ENCODE peak calls at places on chromosomes 1 and 21, in eight cellular contexts. I is GM23338, N is K562, S is Panc1, M is HepG2, D is A549, W is GM12878, X is HCT116. E is an unnamed sample.

GRCh38 chr1:24744911-24745710 is at the start of gene CLIC4:
- DNase-seq in M (peak), S (peak), X (peak), I (peak), W (peak), D (peak), N (peak), E (peak)

GRCh38 chr1:201088901-201089525 is 23.2 kb downstream of the CACNA1S start:
- DNase-seq in S (no peak), W (no peak), I (no peak), N (no peak), X (no peak), M (no peak), D (no peak), E (no peak)

GRCh38 chr1:232432313-232432712 is 197.6 kb downstream of the SIPA1L2 start:
- DNase-seq in I (no peak), M (no peak), D (no peak), W (no peak), X (no peak), S (no peak), N (no peak), E (no peak)

GRCh38 chr1:211352985-211353515 is 26.4 kb downstream of the TRAF5 start:
- DNase-seq in I (peak), M (peak), W (no peak), D (peak), S (no peak), X (peak), N (peak), E (peak)

GRCh38 chr21:26843912-26844257 is 1.3 kb downstream of the ADAMTS1 start:
- DNase-seq in N (no peak), M (no peak), W (no peak), S (no peak), I (peak), D (peak), X (no peak), E (no peak)

GRCh38 chr1:214317300-214317699 is 36.3 kb downstream of the SMYD2 start:
- DNase-seq in I (peak), N (no peak), X (no peak), M (peak), W (no peak), D (no peak), S (no peak), E (no peak)

GRCh38 chr21:33360281-33360680 is 35.5 kb downstream of the IFNAR1 start:
- DNase-seq in X (no peak), M (no peak), N (no peak), W (no peak), I (no peak), S (no peak), D (no peak), E (no peak)

GRCh38 chr1:9716404-9717192 is 65.1 kb downstream of the PIK3CD start:
- DNase-seq in S (no peak), D (no peak), M (no peak), I (no peak), W (no peak), N (no peak), X (no peak), E (no peak)

GRCh38 chr1:156838972-156839371 is 19.9 kb downstream of the INSRR start:
- DNase-seq in M (no peak), S (peak), W (no peak), N (peak), I (peak), D (no peak), X (no peak), E (no peak)

GRCh38 chr1:19765623-19766022 is 34.1 kb downstream of the TMCO4 start:
- DNase-seq in W (no peak), N (no peak), X (peak), S (no peak), M (no peak), I (no peak), D (peak), E (no peak)

GRCh38 chr1:218460367-218460766 is 115.2 kb downstream of the TGFB2 start:
- DNase-seq in D (peak), N (no peak), S (no peak), I (peak), M (no peak), X (no peak), W (no peak), E (no peak)

GRCh38 chr1:203215573-203215972 is 13.9 kb downstream of the CHIT1 start:
- DNase-seq in I (peak), D (no peak), X (no peak), W (no peak), M (no peak), N (no peak), S (no peak), E (peak)

GRCh38 chr1:36161656-36162531 is 5.9 kb downstream of the MAP7D1 start:
- DNase-seq in I (peak), M (no peak), D (no peak), X (no peak), N (no peak), S (no peak), W (no peak), E (peak)

GRCh38 chr1:56844709-56845108 is 9.9 kb upstream of the C8A start:
- DNase-seq in D (no peak), X (no peak), M (no peak), S (no peak), I (no peak), N (no peak), W (no peak), E (no peak)

GRCh38 chr1:47841356-47841755 is 155.8 kb downstream of the TRABD2B start:
- DNase-seq in M (no peak), I (no peak), W (no peak), D (no peak), X (no peak), S (no peak), N (no peak), E (no peak)

GRCh38 chr21:43622796-43623195 is 36.5 kb downstream of the HSF2BP start:
- DNase-seq in I (no peak), X (no peak), D (no peak), N (no peak), S (no peak), M (no peak), W (no peak), E (no peak)

GRCh38 chr21:26850116-26850643 is 5.0 kb upstream of the ADAMTS1 start:
- DNase-seq in X (peak), N (no peak), D (peak), S (no peak), W (peak), I (peak), M (peak), E (no peak)

GRCh38 chr1:32972814-32973428 is 8.3 kb upstream of the RNF19B start:
- DNase-seq in W (no peak), N (no peak), X (no peak), I (peak), S (no peak), D (no peak), M (no peak), E (no peak)

GRCh38 chr1:35448344-35448801 is 108.8 kb downstream of the KIAA0319L start:
- DNase-seq in D (no peak), W (no peak), I (no peak), N (no peak), M (peak), X (no peak), S (no peak), E (peak)

GRCh38 chr21:21165063-21165645 is 166.9 kb downstream of the NCAM2 start:
- DNase-seq in I (no peak), N (no peak), W (no peak), X (no peak), D (no peak), S (no peak), M (no peak), E (no peak)

GRCh38 chr1:91603409-91603808 is 102.8 kb downstream of the CDC7 start:
- DNase-seq in S (no peak), D (no peak), I (no peak), W (peak), N (no peak), X (no peak), M (no peak), E (no peak)

GRCh38 chr1:192862271-192862670 is 53.4 kb downstream of the RGS2 start:
- DNase-seq in M (no peak), D (no peak), I (no peak), N (no peak), X (no peak), W (no peak), S (no peak), E (no peak)

GRCh38 chr1:213987876-213988638 is at the start of gene PROX1:
- DNase-seq in S (no peak), X (no peak), N (peak), M (peak), W (no peak), I (peak), D (peak), E (no peak)

GRCh38 chr1:41102208-41102607 is 80.7 kb upstream of the SLFNL1 start:
- DNase-seq in X (no peak), D (peak), S (no peak), W (no peak), M (no peak), N (no peak), I (no peak), E (no peak)
- TF ChIP-seq REST in X (no peak), D (no peak), S (no peak), W (no peak), M (no peak), N (no peak), I (no peak), E (no peak)

GRCh38 chr1:93679546-93679945 is 2.1 kb downstream of the BCAR3 start:
- DNase-seq in M (no peak), S (no peak), I (no peak), X (no peak), W (no peak), N (no peak), D (no peak), E (no peak)

GRCh38 chr1:93683234-93683633 is 1.6 kb upstream of the BCAR3 start:
- DNase-seq in N (no peak), X (no peak), S (no peak), M (no peak), D (no peak), I (no peak), W (no peak), E (no peak)

GRCh38 chr1:93680121-93681094 is 1.2 kb downstream of the BCAR3 start:
- DNase-seq in W (no peak), X (peak), N (peak), D (peak), M (peak), S (no peak), I (peak), E (no peak)

GRCh38 chr1:93681095-93681548 is 515 bp downstream of the BCAR3 start:
- DNase-seq in N (no peak), D (no peak), M (no peak), S (no peak), W (no peak), X (no peak), I (no peak), E (no peak)

DNA sequence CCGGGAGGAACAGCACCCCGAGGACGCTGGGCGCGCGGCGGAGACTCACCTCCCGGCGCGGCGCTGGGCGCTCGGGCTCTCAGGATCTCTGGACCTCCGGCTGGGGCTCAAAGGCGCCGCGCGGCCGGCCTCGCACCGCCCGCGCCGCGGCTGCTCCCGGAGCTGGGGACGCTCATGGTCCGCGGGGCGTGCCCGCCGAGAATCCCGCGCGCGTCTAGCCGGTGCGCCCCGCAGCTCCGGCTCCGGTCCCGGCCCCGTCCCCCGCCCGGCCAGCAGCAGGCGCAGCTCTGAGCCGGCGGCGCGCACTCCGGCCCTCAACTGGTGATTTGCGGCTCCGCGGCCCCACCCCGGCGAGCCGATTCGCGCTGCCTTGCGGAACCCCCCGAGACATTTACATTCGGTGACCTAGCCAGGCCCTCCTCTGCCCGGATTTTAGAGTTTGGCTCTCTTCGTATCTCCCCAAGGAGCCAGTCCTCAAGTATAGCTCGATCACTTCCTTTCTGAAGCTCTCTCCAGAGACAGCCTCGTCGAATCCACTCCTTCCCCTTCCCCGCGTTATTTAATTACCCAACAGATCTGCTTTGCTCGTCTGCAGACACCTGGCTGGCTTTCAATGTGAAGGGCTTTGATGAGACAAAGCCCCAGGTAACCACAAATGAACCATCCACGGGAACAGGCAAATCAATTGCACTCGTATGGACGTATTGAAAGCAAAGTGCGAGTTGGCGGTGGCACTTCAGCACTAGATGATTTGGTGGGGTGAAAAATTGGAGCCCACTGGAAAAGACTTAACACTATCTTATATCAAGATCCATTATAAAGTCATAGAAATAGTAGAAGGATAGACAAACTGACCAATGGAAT is at the start of gene BCAR3:
- DNase-seq in S (no peak), X (no peak), D (peak), W (no peak), N (peak), I (peak), M (no peak), E (no peak)
- H3K4me3 ChIP-seq in S (peak), X (peak), D (peak), W (peak), N (peak), I (peak), M (peak), E (peak)

GRCh38 chr1:8396912-8397406 is 79.0 kb downstream of the SLC45A1 start:
- DNase-seq in I (no peak), X (no peak), S (peak), M (peak), N (no peak), D (peak), W (peak), E (no peak)
- TF ChIP-seq REST in I (no peak), X (no peak), S (no peak), M (no peak), N (no peak), D (no peak), W (no peak), E (no peak)

GRCh38 chr1:224872832-224873644 is 56.4 kb upstream of the DNAH14 start:
- DNase-seq in X (no peak), W (no peak), M (no peak), N (no peak), D (no peak), I (no peak), S (no peak), E (no peak)
- H3K4me3 ChIP-seq in X (no peak), W (no peak), M (no peak), N (no peak), D (no peak), I (no peak), S (no peak), E (no peak)

GRCh38 chr1:151833172-151833571 is 1.6 kb upstream of the RORC start:
- DNase-seq in X (no peak), D (no peak), N (no peak), M (no peak), W (no peak), I (no peak), S (no peak), E (no peak)

GRCh38 chr1:151831605-151832004 is at the start of gene RORC:
- DNase-seq in S (no peak), M (peak), I (no peak), X (no peak), N (no peak), W (no peak), D (no peak), E (no peak)

GRCh38 chr1:151832318-151832984 is 849 bp upstream of the RORC start:
- DNase-seq in X (no peak), M (peak), I (no peak), S (no peak), N (no peak), W (no peak), D (peak), E (no peak)

GRCh38 chr1:151835596-151835995 is 4.0 kb upstream of the RORC start:
- DNase-seq in N (no peak), X (no peak), M (no peak), W (no peak), D (no peak), I (no peak), S (no peak), E (no peak)

DNA sequence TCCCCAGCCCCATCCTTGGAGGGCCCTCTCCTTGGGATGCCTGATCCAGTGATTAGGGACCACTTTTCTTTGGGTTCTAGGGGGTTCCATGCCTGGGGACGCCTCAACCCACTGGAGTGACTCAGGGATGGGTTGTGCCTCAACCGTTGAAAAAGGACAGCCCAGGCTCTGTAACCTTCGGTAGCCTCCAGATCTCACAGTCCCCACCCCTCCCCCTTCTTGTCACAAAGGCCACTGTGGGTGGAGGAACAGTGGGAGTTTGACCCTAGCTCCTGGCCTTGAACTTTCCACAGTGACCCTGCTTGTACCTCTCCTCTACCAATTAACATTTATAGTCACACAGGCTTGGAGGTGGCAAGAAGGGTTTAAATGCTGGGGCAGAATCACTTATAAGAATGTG is 2.6 kb upstream of the RORC start:
- DNase-seq in S (no peak), N (no peak), X (no peak), I (no peak), M (peak), W (no peak), D (no peak), E (no peak)
- TF ChIP-seq REST in S (no peak), N (no peak), X (no peak), I (no peak), M (peak), W (no peak), D (no peak), E (no peak)